ENCODE peak calls at places on chromosomes 1 and 21, in six cellular contexts. One of them, this sample, is unnamed.

GRCh38 chr21:37366488-37367300 is at the start of gene DYRK1A:
- DNase-seq in K562: peak; percentile 100
- DNase-seq in stomach: peak; percentile 97
- DNase-seq in Panc1: peak; percentile 90
- DNase-seq in HL-60: peak; percentile 99
- DNase-seq in transverse colon: peak; percentile 99
- DNase-seq in this sample: peak; percentile 98

GRCh38 chr1:92709738-92710137 is 75.2 kb downstream of the EVI5 start:
- DNase-seq in HL-60: no peak
- DNase-seq in Panc1: no peak
- DNase-seq in stomach: no peak
- DNase-seq in K562: peak; percentile 14
- DNase-seq in transverse colon: no peak
- DNase-seq in this sample: no peak

GRCh38 chr1:198449727-198450433 is 90.6 kb downstream of the ATP6V1G3 start:
- DNase-seq in Panc1: no peak
- DNase-seq in transverse colon: no peak
- DNase-seq in stomach: no peak
- DNase-seq in K562: no peak
- DNase-seq in HL-60: no peak
- DNase-seq in this sample: no peak

GRCh38 chr1:224762046-224762445 is 145.9 kb downstream of the CNIH3 start:
- DNase-seq in transverse colon: no peak
- DNase-seq in Panc1: no peak
- DNase-seq in K562: no peak
- DNase-seq in stomach: no peak
- DNase-seq in HL-60: no peak
- DNase-seq in this sample: no peak

GRCh38 chr21:43608225-43608624 is 51.1 kb downstream of the HSF2BP start:
- DNase-seq in transverse colon: no peak
- DNase-seq in K562: no peak
- DNase-seq in HL-60: no peak
- DNase-seq in Panc1: no peak
- DNase-seq in stomach: no peak
- DNase-seq in this sample: no peak

GRCh38 chr1:53061859-53062714 is at the start of gene PODN:
- DNase-seq in Panc1: no peak
- DNase-seq in K562: no peak
- DNase-seq in transverse colon: no peak
- DNase-seq in stomach: no peak
- DNase-seq in HL-60: no peak
- DNase-seq in this sample: no peak

GRCh38 chr21:39575778-39576177 is 37.0 kb upstream of the B3GALT5 start:
- DNase-seq in Panc1: no peak
- DNase-seq in transverse colon: no peak
- DNase-seq in HL-60: no peak
- DNase-seq in K562: no peak
- DNase-seq in stomach: no peak
- DNase-seq in this sample: no peak

GRCh38 chr1:12333036-12333785 is 103.4 kb downstream of the VPS13D start:
- DNase-seq in HL-60: no peak
- DNase-seq in K562: no peak
- DNase-seq in Panc1: no peak
- DNase-seq in stomach: no peak
- DNase-seq in transverse colon: no peak
- DNase-seq in this sample: no peak

GRCh38 chr1:82420584-82420983 is 619.9 kb downstream of the ADGRL2 start:
- DNase-seq in K562: no peak
- DNase-seq in HL-60: no peak
- DNase-seq in transverse colon: no peak
- DNase-seq in stomach: no peak
- DNase-seq in Panc1: no peak
- DNase-seq in this sample: no peak

GRCh38 chr1:151606384-151606783 is 5.5 kb upstream of the SNX27 start:
- DNase-seq in HL-60: peak; percentile 43
- DNase-seq in transverse colon: peak; percentile 40
- DNase-seq in stomach: no peak
- DNase-seq in Panc1: no peak
- DNase-seq in K562: no peak
- DNase-seq in this sample: no peak

GRCh38 chr21:39064325-39065012 is 118.8 kb downstream of the PSMG1 start:
- DNase-seq in stomach: no peak
- DNase-seq in transverse colon: no peak
- DNase-seq in HL-60: no peak
- DNase-seq in K562: no peak
- DNase-seq in Panc1: no peak
- DNase-seq in this sample: no peak

GRCh38 chr1:20361805-20362381 is 71.2 kb downstream of the VWA5B1 start:
- DNase-seq in K562: peak; percentile 73
- DNase-seq in stomach: peak; percentile 32
- DNase-seq in Panc1: peak; percentile 18
- DNase-seq in HL-60: no peak
- DNase-seq in transverse colon: peak; percentile 70
- DNase-seq in this sample: no peak

GRCh38 chr1:183515002-183515689 is 42.8 kb downstream of the SMG7 start:
- DNase-seq in HL-60: no peak
- DNase-seq in stomach: no peak
- DNase-seq in K562: no peak
- DNase-seq in Panc1: peak; percentile 71
- DNase-seq in transverse colon: no peak
- DNase-seq in this sample: no peak

GRCh38 chr1:37958690-37959089 is 11.8 kb upstream of the INPP5B start:
- DNase-seq in K562: no peak
- DNase-seq in stomach: no peak
- DNase-seq in HL-60: no peak
- DNase-seq in Panc1: no peak
- DNase-seq in transverse colon: no peak
- DNase-seq in this sample: no peak

GRCh38 chr1:229848762-229849677 is 218.0 kb upstream of the GALNT2 start:
- DNase-seq in HL-60: no peak
- DNase-seq in stomach: no peak
- DNase-seq in Panc1: no peak
- DNase-seq in K562: peak; percentile 66
- DNase-seq in transverse colon: no peak
- DNase-seq in this sample: no peak

GRCh38 chr1:155195201-155196102 is 12.2 kb downstream of the THBS3 start:
- DNase-seq in transverse colon: no peak
- DNase-seq in K562: no peak
- DNase-seq in stomach: no peak
- DNase-seq in HL-60: no peak
- DNase-seq in Panc1: no peak
- DNase-seq in this sample: no peak

DNA sequence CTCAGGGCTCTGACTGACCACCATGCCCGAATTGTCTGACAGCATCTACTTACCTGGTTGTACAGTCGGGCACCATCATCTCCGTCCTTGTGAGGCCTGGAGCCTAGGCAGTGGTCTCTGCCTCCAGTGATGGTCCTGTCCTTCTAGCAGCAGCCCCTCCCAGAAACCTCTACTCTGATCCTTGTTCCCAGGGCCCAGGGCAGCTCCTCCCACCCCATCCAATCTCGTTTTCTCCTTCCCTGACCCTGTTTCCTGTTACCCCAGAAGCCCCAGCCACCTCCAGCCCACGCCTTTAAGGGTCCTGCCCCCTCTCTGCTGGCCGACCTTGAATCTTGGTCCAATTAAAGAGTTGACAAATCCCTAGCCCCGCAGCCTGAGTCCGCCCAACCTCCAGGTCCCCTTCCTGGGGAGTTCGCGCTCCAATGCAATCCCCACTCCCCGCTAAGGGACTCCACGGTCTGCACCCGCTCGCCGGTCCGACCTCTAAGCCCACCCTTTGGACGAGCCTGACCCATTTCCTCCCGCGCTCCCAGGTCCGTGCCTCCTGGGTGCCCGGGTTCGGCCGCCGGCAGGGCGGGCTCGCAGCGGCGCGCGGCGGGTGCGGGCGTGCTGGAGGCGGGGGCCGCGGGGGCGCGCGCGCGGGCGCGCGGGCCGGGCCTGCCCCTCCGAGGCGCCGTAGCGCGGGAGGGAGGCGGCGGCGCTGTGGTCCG is at the start of gene B4GALT2:
- DNase-seq in K562: peak; percentile 92
- DNase-seq in stomach: peak; percentile 43
- DNase-seq in Panc1: no peak
- DNase-seq in HL-60: no peak
- DNase-seq in transverse colon: peak; percentile 62
- DNase-seq in this sample: peak; percentile 30
- TF ChIP-seq POLR2AphosphoS5 in K562: no peak
- TF ChIP-seq POLR2AphosphoS5 in stomach: no peak
- TF ChIP-seq POLR2AphosphoS5 in Panc1: peak; percentile 38
- TF ChIP-seq POLR2AphosphoS5 in HL-60: peak; percentile 34
- TF ChIP-seq POLR2AphosphoS5 in transverse colon: no peak
- TF ChIP-seq POLR2AphosphoS5 in this sample: no peak

GRCh38 chr1:223180803-223181321 is 37.8 kb upstream of the TLR5 start:
- DNase-seq in stomach: no peak
- DNase-seq in HL-60: peak; percentile 76
- DNase-seq in transverse colon: no peak
- DNase-seq in Panc1: no peak
- DNase-seq in K562: no peak
- DNase-seq in this sample: no peak
- TF ChIP-seq POLR2AphosphoS5 in stomach: no peak
- TF ChIP-seq POLR2AphosphoS5 in HL-60: no peak
- TF ChIP-seq POLR2AphosphoS5 in transverse colon: peak; percentile 32
- TF ChIP-seq POLR2AphosphoS5 in Panc1: no peak
- TF ChIP-seq POLR2AphosphoS5 in K562: no peak
- TF ChIP-seq POLR2AphosphoS5 in this sample: peak; percentile 31

DNA sequence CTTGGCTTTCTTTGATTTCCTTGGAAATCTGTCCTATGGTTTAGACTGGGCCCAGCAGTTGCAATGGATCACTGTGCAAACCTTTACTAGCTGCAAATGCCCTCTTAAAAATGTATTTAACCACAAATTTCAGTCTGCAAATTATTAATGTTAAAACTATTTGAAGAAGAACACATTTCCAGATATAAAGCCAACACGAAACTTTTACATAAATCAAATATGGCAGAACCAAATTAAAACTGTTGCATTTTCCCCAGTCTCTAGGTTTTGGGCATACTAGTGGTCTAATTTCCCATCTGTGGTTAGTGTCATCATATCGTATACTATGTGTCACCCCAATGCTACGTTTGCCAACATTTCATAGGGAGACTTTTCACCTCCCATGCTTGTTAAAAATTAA is 52.3 kb downstream of the HMCN1 start:
- DNase-seq in Panc1: no peak
- DNase-seq in stomach: no peak
- DNase-seq in K562: no peak
- DNase-seq in transverse colon: no peak
- DNase-seq in HL-60: no peak
- DNase-seq in this sample: no peak
- TF ChIP-seq POLR2AphosphoS5 in Panc1: no peak
- TF ChIP-seq POLR2AphosphoS5 in stomach: no peak
- TF ChIP-seq POLR2AphosphoS5 in K562: no peak
- TF ChIP-seq POLR2AphosphoS5 in transverse colon: no peak
- TF ChIP-seq POLR2AphosphoS5 in HL-60: no peak
- TF ChIP-seq POLR2AphosphoS5 in this sample: no peak

DNA sequence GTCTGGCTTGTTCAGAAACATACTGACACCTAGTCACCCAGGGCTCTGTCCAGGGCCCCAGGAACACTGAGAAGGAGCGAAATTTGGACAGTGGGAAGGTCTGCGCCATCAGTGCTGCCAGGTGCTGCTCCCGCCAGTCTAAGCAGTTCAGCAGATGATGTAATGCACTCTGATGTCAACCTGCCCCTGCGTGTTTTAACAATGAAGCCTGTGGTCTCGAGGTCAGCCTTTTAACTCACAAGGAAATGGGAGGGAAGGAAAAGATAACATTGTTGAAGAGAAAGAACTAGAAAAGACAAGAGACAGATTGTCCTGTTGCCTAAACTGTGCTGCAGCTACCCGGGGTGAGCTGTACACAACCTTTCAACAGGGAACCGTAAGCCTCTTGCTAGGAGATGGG is 126.6 kb upstream of the IFFO2 start:
- DNase-seq in stomach: no peak
- DNase-seq in Panc1: no peak
- DNase-seq in transverse colon: no peak
- DNase-seq in HL-60: no peak
- DNase-seq in K562: no peak
- DNase-seq in this sample: no peak
- TF ChIP-seq POLR2AphosphoS5 in stomach: no peak
- TF ChIP-seq POLR2AphosphoS5 in Panc1: no peak
- TF ChIP-seq POLR2AphosphoS5 in transverse colon: no peak
- TF ChIP-seq POLR2AphosphoS5 in HL-60: no peak
- TF ChIP-seq POLR2AphosphoS5 in K562: no peak
- TF ChIP-seq POLR2AphosphoS5 in this sample: no peak

GRCh38 chr1:193104906-193105820 is at the start of gene GLRX2:
- DNase-seq in K562: peak; percentile 97
- DNase-seq in HL-60: peak; percentile 41
- DNase-seq in transverse colon: peak; percentile 89
- DNase-seq in stomach: peak; percentile 88
- DNase-seq in Panc1: peak; percentile 30
- DNase-seq in this sample: peak; percentile 88
- TF ChIP-seq POLR2AphosphoS5 in K562: peak; percentile 87
- TF ChIP-seq POLR2AphosphoS5 in HL-60: peak; percentile 75
- TF ChIP-seq POLR2AphosphoS5 in transverse colon: peak; percentile 74
- TF ChIP-seq POLR2AphosphoS5 in stomach: peak; percentile 77
- TF ChIP-seq POLR2AphosphoS5 in Panc1: peak; percentile 61
- TF ChIP-seq POLR2AphosphoS5 in this sample: peak; percentile 61

DNA sequence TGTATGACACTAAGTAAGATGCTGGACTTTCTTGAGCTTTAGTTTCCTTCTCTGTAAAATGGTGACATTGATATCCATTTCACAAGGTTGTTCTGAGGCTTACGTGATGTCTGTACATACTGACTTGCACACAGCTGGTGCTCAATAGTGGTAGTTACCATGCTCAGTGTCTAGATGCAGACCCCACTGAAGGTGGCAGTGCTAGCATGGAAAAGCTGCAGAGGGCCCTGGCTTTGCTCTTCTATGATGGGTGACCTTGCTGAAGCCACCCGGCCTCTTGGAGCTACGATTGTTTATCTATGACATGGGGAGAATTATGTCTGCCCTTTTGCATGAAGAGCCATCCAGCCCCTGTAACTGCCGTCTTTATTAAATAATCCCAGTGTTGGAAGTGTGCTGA is 131.8 kb downstream of the PLXNA2 start:
- DNase-seq in stomach: no peak
- DNase-seq in Panc1: no peak
- DNase-seq in transverse colon: no peak
- DNase-seq in K562: no peak
- DNase-seq in HL-60: no peak
- DNase-seq in this sample: no peak
- TF ChIP-seq POLR2AphosphoS5 in stomach: no peak
- TF ChIP-seq POLR2AphosphoS5 in Panc1: no peak
- TF ChIP-seq POLR2AphosphoS5 in transverse colon: no peak
- TF ChIP-seq POLR2AphosphoS5 in K562: no peak
- TF ChIP-seq POLR2AphosphoS5 in HL-60: no peak
- TF ChIP-seq POLR2AphosphoS5 in this sample: no peak